ENCODE peak calls at places on chromosomes 1 and 21, in eight cellular contexts. G, R, O, L, J, N, D and Z are unnamed samples.

GRCh38 chr1:61133048-61134019 is 51.0 kb downstream of the NFIA start:
- DNase-seq in O (no peak), D (no peak), L (no peak), N (no peak), J (no peak), G (no peak), R (no peak), Z (no peak)

GRCh38 chr1:39670689-39671088 is 1.2 kb downstream of the NT5C1A start:
- DNase-seq in R (no peak), N (no peak), L (no peak), G (no peak), O (no peak), D (no peak), J (no peak), Z (no peak)

GRCh38 chr1:168148916-168149315 is 12.2 kb upstream of the GPR161 start:
- DNase-seq in O (no peak), J (no peak), G (no peak), L (no peak), N (no peak), R (no peak), D (no peak), Z (no peak)

GRCh38 chr1:1614204-1614953 is 921 bp upstream of the MIB2 start:
- DNase-seq in R (peak; percentile 40), O (no peak), N (no peak), L (peak; percentile 57), G (no peak), J (no peak), D (peak; percentile 73), Z (no peak)

GRCh38 chr21:45372732-45373355 is 32.1 kb upstream of the COL18A1 start:
- DNase-seq in D (no peak), G (no peak), N (no peak), L (no peak), J (no peak), O (peak; percentile 72), R (no peak), Z (no peak)

GRCh38 chr1:210828996-210829596 is 304.9 kb downstream of the KCNH1 start:
- DNase-seq in R (no peak), O (peak; percentile 13), G (no peak), L (no peak), D (no peak), N (no peak), J (no peak), Z (no peak)

GRCh38 chr1:219973221-219973620 is 44.9 kb upstream of the SLC30A10 start:
- DNase-seq in J (no peak), D (no peak), R (no peak), N (no peak), G (no peak), L (no peak), O (no peak), Z (no peak)

GRCh38 chr1:17637055-17637454 is 97.6 kb downstream of the ARHGEF10L start:
- DNase-seq in G (no peak), O (no peak), J (no peak), L (no peak), N (no peak), D (no peak), R (no peak), Z (no peak)

GRCh38 chr1:24866211-24867063 is 63.6 kb downstream of the RUNX3 start:
- DNase-seq in L (no peak), J (no peak), G (no peak), N (no peak), O (no peak), R (peak; percentile 22), D (no peak), Z (no peak)

GRCh38 chr1:100217834-100218233 is 31.8 kb downstream of the DBT start:
- DNase-seq in N (no peak), R (peak; percentile 45), D (no peak), J (no peak), G (no peak), O (no peak), L (no peak), Z (no peak)

GRCh38 chr1:216723274-216723780 is at the start of gene ESRRG:
- DNase-seq in D (peak; percentile 26), J (no peak), G (peak; percentile 57), O (no peak), L (peak; percentile 49), N (no peak), R (peak; percentile 88), Z (peak; percentile 29)

GRCh38 chr1:156020293-156021086 is at the start of gene SSR2:
- DNase-seq in L (peak; percentile 86), N (peak; percentile 96), R (peak; percentile 90), D (peak; percentile 84), G (peak; percentile 78), J (peak; percentile 89), O (peak; percentile 93), Z (peak; percentile 84)
- TF ChIP-seq POLR2A in L (peak; percentile 26), N (peak; percentile 97), R (no peak), D (peak; percentile 59), G (no peak), J (peak; percentile 89), O (peak; percentile 97), Z (peak; percentile 44)

GRCh38 chr1:173476664-173477285 is 360 bp upstream of the PRDX6 start:
- DNase-seq in N (peak; percentile 81), J (peak; percentile 80), O (peak; percentile 85), R (peak; percentile 89), G (peak; percentile 86), D (peak; percentile 89), L (peak; percentile 91), Z (peak; percentile 96)
- TF ChIP-seq POLR2A in N (peak; percentile 78), J (peak; percentile 84), O (peak; percentile 88), R (no peak), G (no peak), D (peak; percentile 15), L (peak; percentile 67), Z (peak; percentile 74)

DNA sequence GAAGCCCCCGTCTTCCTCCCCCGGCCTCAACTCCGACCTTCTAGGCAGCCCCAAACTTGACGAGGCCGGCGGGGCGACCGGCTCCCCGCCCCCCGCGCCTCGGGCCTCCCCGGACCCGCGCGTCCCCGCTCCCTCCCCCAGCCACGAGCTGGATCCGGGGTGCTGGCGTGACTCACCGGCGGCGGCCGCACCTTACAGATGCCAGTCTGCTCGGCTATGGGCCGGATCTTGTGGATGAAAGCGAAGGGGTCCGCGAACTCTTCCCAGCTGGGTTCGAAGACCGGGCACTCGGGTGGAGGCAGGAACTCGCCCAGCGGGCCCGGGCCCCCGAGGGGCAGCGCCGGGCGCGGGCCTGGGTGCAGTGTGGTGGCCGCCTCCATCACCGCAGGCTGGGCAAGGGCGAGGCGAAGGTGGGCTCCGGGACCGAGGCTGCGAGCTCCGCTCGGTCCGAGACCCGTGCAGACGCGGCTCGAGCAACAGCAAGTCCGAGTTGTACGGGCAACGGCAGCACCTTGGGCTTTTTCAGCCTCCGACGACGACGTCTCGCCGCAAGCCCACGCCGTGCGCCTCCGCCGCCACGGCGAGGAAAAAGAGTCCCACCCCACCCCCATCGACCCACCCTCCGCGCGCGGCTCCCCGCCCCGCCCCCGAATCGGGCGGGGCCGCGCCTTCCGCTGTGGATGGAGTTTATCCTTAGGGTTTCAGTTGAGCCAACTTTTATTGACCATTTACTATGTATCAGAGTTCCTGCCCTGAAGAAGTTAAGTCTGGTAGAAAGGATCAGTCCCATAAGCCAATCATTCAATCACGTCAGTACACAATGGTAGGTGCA is at the start of gene KDM5B:
- DNase-seq in O (peak; percentile 81), R (peak; percentile 77), G (peak; percentile 67), L (peak; percentile 70), N (peak; percentile 59), D (peak; percentile 87), J (peak; percentile 43), Z (peak; percentile 76)
- TF ChIP-seq POLR2A in O (peak; percentile 96), R (no peak), G (no peak), L (peak; percentile 85), N (peak; percentile 86), D (peak; percentile 63), J (peak; percentile 95), Z (peak; percentile 76)

GRCh38 chr1:28510350-28511223 is 4.7 kb downstream of the RCC1 start:
- DNase-seq in G (no peak), L (no peak), O (no peak), J (no peak), R (no peak), N (peak; percentile 52), D (no peak), Z (no peak)
- TF ChIP-seq POLR2A in G (no peak), L (no peak), O (no peak), J (peak; percentile 87), R (no peak), N (peak; percentile 98), D (no peak), Z (peak; percentile 20)

GRCh38 chr1:26692211-26692792 is 3.5 kb upstream of the ARID1A start:
- DNase-seq in D (peak; percentile 81), N (peak; percentile 92), R (peak; percentile 83), L (peak; percentile 79), G (peak; percentile 78), O (no peak), J (no peak), Z (peak; percentile 80)
- TF ChIP-seq POLR2A in D (peak; percentile 63), N (peak; percentile 59), R (no peak), L (peak; percentile 45), G (peak; percentile 64), O (peak; percentile 66), J (peak; percentile 88), Z (peak; percentile 66)